ENCODE peak calls at places on chromosome X, in five cellular contexts. One of them, this sample, is unnamed. For H3K27me3, the result is how much of the 10 kb centered on the place peaks cover.

GRCh38 chrX:104565791-104566687 is at the start of gene IL1RAPL2:
- DNase-seq in sigmoid colon: no peak
- DNase-seq in body of pancreas: peak
- DNase-seq in endothelial cell of umbilical vein: no peak
- DNase-seq in upper lobe of right lung: peak
- DNase-seq in this sample: peak

GRCh38 chrX:12881914-12882313 is 15.0 kb downstream of the TLR7 start:
- DNase-seq in sigmoid colon: no peak
- DNase-seq in body of pancreas: no peak
- DNase-seq in endothelial cell of umbilical vein: no peak
- DNase-seq in upper lobe of right lung: no peak
- DNase-seq in this sample: no peak

GRCh38 chrX:6095469-6095868 is 133.2 kb downstream of the NLGN4X start:
- DNase-seq in sigmoid colon: no peak
- DNase-seq in body of pancreas: no peak
- DNase-seq in endothelial cell of umbilical vein: no peak
- DNase-seq in upper lobe of right lung: no peak
- DNase-seq in this sample: no peak

GRCh38 chrX:120235284-120235683 is 15.3 kb upstream of the ZBTB33 start:
- DNase-seq in sigmoid colon: no peak
- DNase-seq in body of pancreas: no peak
- DNase-seq in endothelial cell of umbilical vein: no peak
- DNase-seq in upper lobe of right lung: no peak
- DNase-seq in this sample: no peak

GRCh38 chrX:108036298-108036973 is 8.4 kb upstream of the VSIG1 start:
- DNase-seq in sigmoid colon: no peak
- DNase-seq in body of pancreas: no peak
- DNase-seq in endothelial cell of umbilical vein: peak
- DNase-seq in upper lobe of right lung: no peak
- DNase-seq in this sample: peak

GRCh38 chrX:41314204-41314603 is 19.8 kb upstream of the DDX3X start:
- DNase-seq in sigmoid colon: no peak
- DNase-seq in body of pancreas: no peak
- DNase-seq in endothelial cell of umbilical vein: no peak
- DNase-seq in upper lobe of right lung: no peak
- DNase-seq in this sample: no peak

GRCh38 chrX:148588649-148589310 is 88.4 kb downstream of the AFF2 start:
- DNase-seq in sigmoid colon: no peak
- DNase-seq in body of pancreas: no peak
- DNase-seq in endothelial cell of umbilical vein: no peak
- DNase-seq in upper lobe of right lung: no peak
- DNase-seq in this sample: no peak

GRCh38 chrX:30659421-30659820 is 6.2 kb downstream of the GK start:
- DNase-seq in sigmoid colon: no peak
- DNase-seq in body of pancreas: no peak
- DNase-seq in endothelial cell of umbilical vein: peak
- DNase-seq in upper lobe of right lung: no peak
- DNase-seq in this sample: peak

GRCh38 chrX:97995834-97996233 is 1112.1 kb downstream of the RPA4 start:
- DNase-seq in sigmoid colon: no peak
- DNase-seq in body of pancreas: no peak
- DNase-seq in endothelial cell of umbilical vein: no peak
- DNase-seq in upper lobe of right lung: no peak
- DNase-seq in this sample: no peak
- H3K27me3 ChIP-seq in sigmoid colon: under half
- H3K27me3 ChIP-seq in body of pancreas: under half
- H3K27me3 ChIP-seq in endothelial cell of umbilical vein: under half
- H3K27me3 ChIP-seq in upper lobe of right lung: under half
- H3K27me3 ChIP-seq in this sample: under half

DNA sequence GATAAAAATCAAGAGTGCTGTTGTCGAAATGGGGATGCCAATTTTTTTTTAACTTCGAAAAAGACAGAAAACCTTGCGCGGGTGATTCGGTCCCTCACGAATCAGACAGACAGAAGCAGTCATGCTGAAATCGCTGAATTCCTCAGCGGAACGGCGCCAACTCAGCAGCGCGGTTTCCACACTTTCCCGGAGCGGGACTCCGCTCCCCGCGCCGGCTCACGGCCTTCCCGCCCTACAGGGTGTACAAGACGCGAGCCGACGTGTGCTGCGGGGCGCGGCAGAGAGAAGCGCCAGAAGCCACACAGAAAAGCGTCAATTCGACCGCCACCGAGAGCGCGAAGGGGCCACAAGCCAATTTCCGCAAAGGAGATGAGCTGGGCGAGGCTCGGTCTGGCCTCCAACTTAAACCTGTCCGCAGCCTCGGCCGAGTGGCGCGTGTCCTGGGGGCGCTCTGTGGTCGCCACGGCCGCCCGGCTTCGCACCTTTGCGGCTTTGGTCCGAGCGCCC is 1.3 kb downstream of the NEXMIF start:
- DNase-seq in sigmoid colon: peak
- DNase-seq in body of pancreas: peak
- DNase-seq in endothelial cell of umbilical vein: no peak
- DNase-seq in upper lobe of right lung: peak
- DNase-seq in this sample: no peak
- H3K27me3 ChIP-seq in sigmoid colon: under half
- H3K27me3 ChIP-seq in body of pancreas: under half
- H3K27me3 ChIP-seq in endothelial cell of umbilical vein: under half
- H3K27me3 ChIP-seq in upper lobe of right lung: under half
- H3K27me3 ChIP-seq in this sample: under half

DNA sequence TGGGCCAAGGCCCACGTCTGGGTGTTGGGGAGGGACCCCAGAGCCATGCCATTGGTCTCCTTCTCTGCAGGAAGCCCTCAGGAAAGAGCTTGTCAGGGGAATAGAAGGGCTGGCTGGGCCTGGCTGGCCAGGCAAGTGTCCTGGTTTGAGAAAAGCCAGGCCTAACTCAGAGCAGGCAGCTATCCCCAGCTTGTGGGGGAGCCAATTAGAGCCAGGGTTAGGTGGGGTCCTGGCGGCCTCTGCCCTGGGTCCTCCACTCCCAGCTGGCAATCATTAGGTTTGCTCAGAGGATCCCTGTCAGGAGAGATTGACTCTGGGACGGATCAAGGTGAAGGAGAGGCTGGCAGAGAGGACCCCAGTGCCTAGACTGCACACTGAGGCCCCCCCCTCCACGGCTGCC is 64.8 kb downstream of the PJA1 start:
- DNase-seq in sigmoid colon: no peak
- DNase-seq in body of pancreas: no peak
- DNase-seq in endothelial cell of umbilical vein: no peak
- DNase-seq in upper lobe of right lung: no peak
- DNase-seq in this sample: no peak
- H3K27me3 ChIP-seq in sigmoid colon: under half
- H3K27me3 ChIP-seq in body of pancreas: under half
- H3K27me3 ChIP-seq in endothelial cell of umbilical vein: under half
- H3K27me3 ChIP-seq in upper lobe of right lung: under half
- H3K27me3 ChIP-seq in this sample: under half

DNA sequence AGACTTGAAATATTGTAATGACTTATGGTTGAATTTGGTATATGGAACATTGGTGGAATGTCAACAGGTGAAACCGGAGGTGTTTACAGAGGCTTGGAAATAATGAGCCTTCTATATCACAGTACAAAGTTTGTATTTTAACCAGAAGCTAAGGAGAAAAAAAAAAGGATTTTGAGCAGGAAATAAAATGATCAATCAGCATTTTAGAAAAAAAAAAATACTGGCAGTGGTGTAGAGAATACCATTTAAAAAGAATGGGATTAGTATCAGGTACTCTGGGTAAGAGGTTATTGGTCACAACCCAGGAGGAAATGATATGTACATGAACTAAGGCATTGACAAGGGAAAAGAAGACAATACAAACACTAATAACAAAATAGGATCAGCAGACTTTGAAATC is 587.1 kb upstream of the HTR2C start:
- DNase-seq in sigmoid colon: no peak
- DNase-seq in body of pancreas: no peak
- DNase-seq in endothelial cell of umbilical vein: no peak
- DNase-seq in upper lobe of right lung: no peak
- DNase-seq in this sample: no peak
- H3K27me3 ChIP-seq in sigmoid colon: under half
- H3K27me3 ChIP-seq in body of pancreas: under half
- H3K27me3 ChIP-seq in endothelial cell of umbilical vein: under half
- H3K27me3 ChIP-seq in upper lobe of right lung: under half
- H3K27me3 ChIP-seq in this sample: under half

GRCh38 chrX:111506826-111507225 is 4.6 kb upstream of the SERTM2 start:
- DNase-seq in sigmoid colon: no peak
- DNase-seq in body of pancreas: no peak
- DNase-seq in endothelial cell of umbilical vein: no peak
- DNase-seq in upper lobe of right lung: no peak
- DNase-seq in this sample: no peak

GRCh38 chrX:111511477-111511876 is at the start of gene SERTM2:
- DNase-seq in sigmoid colon: no peak
- DNase-seq in body of pancreas: no peak
- DNase-seq in endothelial cell of umbilical vein: no peak
- DNase-seq in upper lobe of right lung: no peak
- DNase-seq in this sample: peak

GRCh38 chrX:111505783-111506182 is 5.7 kb upstream of the SERTM2 start:
- DNase-seq in sigmoid colon: no peak
- DNase-seq in body of pancreas: no peak
- DNase-seq in endothelial cell of umbilical vein: no peak
- DNase-seq in upper lobe of right lung: no peak
- DNase-seq in this sample: no peak

GRCh38 chrX:111504941-111505340 is 6.5 kb upstream of the SERTM2 start:
- DNase-seq in sigmoid colon: peak
- DNase-seq in body of pancreas: no peak
- DNase-seq in endothelial cell of umbilical vein: no peak
- DNase-seq in upper lobe of right lung: no peak
- DNase-seq in this sample: no peak

GRCh38 chrX:111507931-111508330 is 3.5 kb upstream of the SERTM2 start:
- DNase-seq in sigmoid colon: no peak
- DNase-seq in body of pancreas: no peak
- DNase-seq in endothelial cell of umbilical vein: no peak
- DNase-seq in upper lobe of right lung: no peak
- DNase-seq in this sample: no peak
- H3K27me3 ChIP-seq in sigmoid colon: under half
- H3K27me3 ChIP-seq in body of pancreas: under half
- H3K27me3 ChIP-seq in endothelial cell of umbilical vein: under half
- H3K27me3 ChIP-seq in upper lobe of right lung: under half
- H3K27me3 ChIP-seq in this sample: under half

This sample was measured in small intestine.